ENCODE peak calls at places on chromosomes 7 and 10, in five cellular contexts. Z, A, W, L and Q are unnamed samples.

GRCh38 chr7:139004321-139005075 is 23.3 kb upstream of the KIAA1549 start:
- DNase-seq in Z (no peak), A (no peak), W (no peak), L (no peak), Q (no peak)

GRCh38 chr7:5702876-5703571 is 78.4 kb downstream of the RNF216 start:
- DNase-seq in Z (no peak), A (no peak), W (peak), L (no peak), Q (no peak)

GRCh38 chr7:27162930-27163775 is 2.2 kb downstream of the HOXA9 start:
- DNase-seq in Z (no peak), A (no peak), W (no peak), L (no peak), Q (no peak)

GRCh38 chr7:99036531-99037175 is 107.3 kb downstream of the SMURF1 start:
- DNase-seq in Z (no peak), A (no peak), W (peak), L (no peak), Q (no peak)

GRCh38 chr10:130606001-130606405 is 469.8 kb downstream of the GLRX3 start:
- DNase-seq in Z (no peak), A (no peak), W (no peak), L (no peak), Q (no peak)

GRCh38 chr7:23377134-23377533 is 78.0 kb downstream of the MALSU1 start:
- DNase-seq in Z (no peak), A (no peak), W (no peak), L (no peak), Q (no peak)

GRCh38 chr7:156558198-156558597 is 82.4 kb upstream of the RNF32 start:
- DNase-seq in Z (no peak), A (no peak), W (peak), L (no peak), Q (no peak)

GRCh38 chr7:15178065-15178464 is 275.5 kb upstream of the DGKB start:
- DNase-seq in Z (no peak), A (no peak), W (no peak), L (no peak), Q (no peak)

GRCh38 chr10:1664565-1664964 is 72.8 kb downstream of the ADARB2 start:
- DNase-seq in Z (no peak), A (no peak), W (no peak), L (no peak), Q (no peak)

GRCh38 chr7:102377-102711 is 90.0 kb upstream of the FAM20C start:
- DNase-seq in Z (no peak), A (no peak), W (no peak), L (no peak), Q (no peak)

GRCh38 chr7:150736864-150737263 is 354 bp upstream of the GIMAP5 start:
- DNase-seq in Z (no peak), A (no peak), W (no peak), L (no peak), Q (no peak)

GRCh38 chr10:10533417-10533816 is 484.3 kb upstream of the CELF2 start:
- DNase-seq in Z (no peak), A (no peak), W (no peak), L (no peak), Q (no peak)

GRCh38 chr7:127264219-127264618 is 11.5 kb upstream of the GRM8 start:
- DNase-seq in Z (no peak), A (no peak), W (no peak), L (no peak), Q (no peak)